ENCODE peak calls at places on chromosomes 6 and 20, in seven cellular contexts. A is H1; O is right cardiac atrium; W is CD4-positive, CD25-positive, alpha-beta regulatory T cell; I is hepatocyte; K is IMR-90; V is spleen. E is an unnamed sample.

GRCh38 chr20:45629496-45630100 is at the start of gene WFDC10A:
- DNase-seq in O (no peak), K (peak; percentile 49), I (peak; percentile 72), V (no peak), A (peak; percentile 65), W (no peak), E (peak; percentile 66)

GRCh38 chr20:63692436-63693078 is 3.9 kb upstream of the TNFRSF6B start:
- DNase-seq in W (no peak), O (peak; percentile 72), I (no peak), V (peak; percentile 65), A (no peak), K (no peak), E (no peak)

GRCh38 chr6:31525553-31525931 is 3.2 kb upstream of the MCCD1 start:
- DNase-seq in I (no peak), A (no peak), K (no peak), V (no peak), W (no peak), O (no peak), E (no peak)

GRCh38 chr6:29746050-29746449 is 22.8 kb downstream of the HLA-F start:
- DNase-seq in O (no peak), A (no peak), V (no peak), W (no peak), I (no peak), K (no peak), E (no peak)

GRCh38 chr6:75421316-75422023 is 72.1 kb downstream of the FILIP1 start:
- DNase-seq in K (peak; percentile 28), W (no peak), O (no peak), I (no peak), A (no peak), V (no peak), E (no peak)

GRCh38 chr6:163764565-163764964 is 350.0 kb downstream of the QKI start:
- DNase-seq in K (peak; percentile 34), W (no peak), O (no peak), V (no peak), A (no peak), I (no peak), E (no peak)

GRCh38 chr20:37305079-37305478 is 15.6 kb downstream of the MANBAL start:
- DNase-seq in W (no peak), O (no peak), V (no peak), K (no peak), I (no peak), A (no peak), E (no peak)

GRCh38 chr6:73394577-73395354 is at the start of gene DDX43:
- DNase-seq in I (no peak), O (peak; percentile 82), K (no peak), W (peak; percentile 41), A (peak; percentile 51), V (peak; percentile 84), E (peak; percentile 61)

GRCh38 chr6:168239374-168239773 is 80.2 kb downstream of the DACT2 start:
- DNase-seq in K (no peak), A (no peak), V (no peak), I (peak; percentile 48), O (no peak), W (no peak), E (no peak)

GRCh38 chr20:48824830-48825550 is 2.8 kb downstream of the PREX1 start:
- DNase-seq in K (no peak), W (no peak), A (no peak), O (no peak), V (no peak), I (no peak), E (no peak)
- H3K4me1 ChIP-seq in K (peaks cover 5% of the 10 kb centered on the region), W (peaks cover 67% of the 10 kb centered on the region), A (peaks cover 4% of the 10 kb centered on the region), O (no peaks in the 10 kb centered on the region), V (peaks cover 92% of the 10 kb centered on the region), I (peaks cover 5% of the 10 kb centered on the region), E (no peaks in the 10 kb centered on the region)

DNA sequence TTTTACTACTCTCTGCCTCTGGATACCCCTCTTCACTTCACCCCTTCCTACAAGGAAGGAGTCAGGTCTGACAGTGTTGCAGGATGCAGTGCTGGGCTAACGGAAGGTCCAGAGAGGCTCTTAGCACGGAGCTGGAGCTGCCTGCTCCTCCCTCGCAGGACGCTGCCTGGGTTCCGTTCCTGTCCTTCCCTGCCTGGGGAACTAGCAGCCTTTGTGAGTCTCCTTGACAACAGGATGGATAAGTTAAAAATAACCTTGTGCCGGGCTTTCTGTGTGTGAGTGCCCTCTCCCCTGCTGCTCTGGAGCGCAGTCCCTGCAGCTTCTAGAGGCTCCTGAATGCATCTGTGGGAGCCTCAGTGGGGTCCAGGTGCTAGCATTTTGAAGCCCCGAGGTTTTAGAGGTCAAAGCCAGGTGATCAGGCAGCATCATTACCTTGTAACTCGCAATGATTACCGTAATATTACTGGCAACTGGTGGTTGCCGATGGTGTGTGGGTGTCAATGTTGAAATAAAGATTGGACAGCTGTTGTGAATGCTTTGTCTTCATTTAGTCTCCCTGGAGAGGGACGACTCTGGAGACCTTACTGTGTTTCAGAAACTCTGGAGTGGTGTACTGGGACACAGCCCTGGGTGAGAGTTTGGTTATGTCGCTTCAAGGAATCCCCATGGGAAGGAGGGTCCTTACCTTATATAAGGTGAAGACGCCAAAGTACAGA is 44.4 kb downstream of the CDS2 start:
- DNase-seq in A (no peak), I (no peak), K (no peak), O (peak; percentile 75), V (no peak), W (no peak), E (no peak)
- H3K4me1 ChIP-seq in A (peaks cover 11% of the 10 kb centered on the region), I (peaks cover 4% of the 10 kb centered on the region), K (peaks cover 11% of the 10 kb centered on the region), O (peaks cover 52% of the 10 kb centered on the region), V (peaks cover 80% of the 10 kb centered on the region), W (peaks cover 11% of the 10 kb centered on the region), E (no peaks in the 10 kb centered on the region)

GRCh38 chr20:57573893-57574292 is 13.0 kb downstream of the PCK1 start:
- DNase-seq in W (no peak), O (no peak), V (peak; percentile 14), I (no peak), A (peak; percentile 73), K (no peak), E (no peak)
- H3K4me1 ChIP-seq in W (no peaks in the 10 kb centered on the region), O (no peaks in the 10 kb centered on the region), V (peaks cover 5% of the 10 kb centered on the region), I (peaks cover 8% of the 10 kb centered on the region), A (peaks cover 4% of the 10 kb centered on the region), K (no peaks in the 10 kb centered on the region), E (no peaks in the 10 kb centered on the region)

DNA sequence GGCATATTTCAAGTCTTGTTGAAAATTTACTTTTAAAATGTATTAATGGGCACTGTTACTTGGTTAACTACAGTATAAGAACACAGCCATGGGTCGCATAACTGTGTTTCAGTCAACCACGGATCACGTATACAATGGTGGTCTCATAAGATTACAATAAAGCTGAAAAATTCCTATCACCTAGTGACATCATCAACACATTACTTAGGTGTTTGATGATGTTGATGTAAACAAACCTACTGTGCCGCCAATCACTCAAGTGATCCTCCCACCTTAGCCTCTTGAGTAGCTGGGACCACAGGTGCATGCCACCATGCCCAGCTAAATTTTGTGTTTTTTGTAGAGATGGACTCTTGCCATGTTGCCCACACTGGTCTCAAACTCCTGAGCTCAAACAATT is 16.7 kb upstream of the ETV7 start:
- DNase-seq in A (no peak), I (no peak), O (no peak), V (no peak), W (no peak), K (no peak), E (no peak)
- H3K4me1 ChIP-seq in A (no peaks in the 10 kb centered on the region), I (no peaks in the 10 kb centered on the region), O (no peaks in the 10 kb centered on the region), V (no peaks in the 10 kb centered on the region), W (no peaks in the 10 kb centered on the region), K (no peaks in the 10 kb centered on the region), E (no peaks in the 10 kb centered on the region)

E was measured in right atrium auricular region.